ENCODE peak calls at places on chromosomes 3 and 15, in ten cellular contexts. I is upper lobe of right lung; N is activated CD8-positive, alpha-beta memory T cell treated with anti-CD3 and anti-CD28 coated beads for 1 hour; F is endodermal cell; W is stimulated activated CD8-positive, alpha-beta memory T cell treated with anti-CD3 and anti-CD28 coated beads, Interleukin-4, amount 100 ng/mL, for 48 hours; D is AG10803; U is NAMALWA; H is T-cell; T is NB4; O is fibroblast of pulmonary artery. P is an unnamed sample.

GRCh38 chr3:116129187-116129945 is 315.9 kb downstream of the LSAMP start:
- DNase-seq in W (no peak), U (no peak), I (no peak), T (no peak), D (no peak), F (no peak), O (no peak), N (no peak), H (no peak), P (no peak)

GRCh38 chr15:33866101-33866737 is 102.1 kb upstream of the CHRM5 start:
- DNase-seq in N (no peak), U (no peak), D (no peak), W (no peak), T (no peak), I (no peak), H (no peak), O (no peak), F (no peak), P (no peak)

GRCh38 chr3:107458871-107459270 is 63.9 kb upstream of the BBX start:
- DNase-seq in N (no peak), W (no peak), O (peak), D (no peak), F (no peak), I (no peak), U (no peak), T (no peak), H (no peak), P (no peak)

GRCh38 chr3:82306189-82306588 is 544.7 kb upstream of the GBE1 start:
- DNase-seq in H (no peak), T (no peak), F (no peak), W (no peak), O (no peak), N (no peak), I (no peak), U (no peak), D (no peak), P (no peak)

GRCh38 chr3:195522254-195523023 is 20.7 kb downstream of the PPP1R2 start:
- DNase-seq in T (peak), O (peak), I (no peak), F (no peak), H (no peak), D (peak), U (peak), N (no peak), W (no peak), P (no peak)

GRCh38 chr15:86439614-86440013 is 359.9 kb downstream of the AGBL1 start:
- DNase-seq in N (no peak), O (no peak), I (no peak), D (no peak), W (no peak), F (no peak), H (no peak), U (no peak), T (no peak), P (no peak)

GRCh38 chr15:29700296-29700695 is 122.0 kb downstream of the TJP1 start:
- DNase-seq in O (no peak), T (no peak), N (no peak), D (no peak), U (no peak), W (no peak), I (no peak), F (no peak), H (no peak), P (no peak)

GRCh38 chr15:51335538-51335961 is 2.8 kb downstream of the CYP19A1 start:
- DNase-seq in F (no peak), I (no peak), N (no peak), D (no peak), T (peak), W (no peak), H (no peak), U (peak), O (no peak), P (no peak)

GRCh38 chr3:117962750-117963149 is 1071.9 kb downstream of the IGSF11 start:
- DNase-seq in D (peak), O (no peak), H (no peak), N (no peak), I (no peak), U (no peak), F (no peak), T (no peak), W (no peak), P (no peak)

GRCh38 chr3:126213376-126214044 is 33.1 kb upstream of the ALDH1L1 start:
- DNase-seq in H (no peak), W (no peak), N (no peak), U (no peak), T (no peak), F (no peak), D (peak), O (no peak), I (no peak), P (no peak)

P was measured in H54.